ENCODE peak calls at places on chromosomes 1 and 21, in four cellular contexts. Z, R, F and E are unnamed samples.

GRCh38 chr1:16236495-16237342 is at the start of gene CPLANE2:
- DNase-seq in F (peak), R (peak), Z (peak), E (peak)

GRCh38 chr1:194387531-194387930 is 1201.1 kb upstream of the B3GALT2 start:
- DNase-seq in R (no peak), F (no peak), Z (no peak), E (no peak)

GRCh38 chr1:180502361-180503273 is at the start of gene ACBD6:
- DNase-seq in Z (peak), F (peak), R (peak), E (peak)

GRCh38 chr21:44988607-44989537 is 49.0 kb downstream of the SLX9 start:
- DNase-seq in F (no peak), R (no peak), Z (no peak), E (no peak)

GRCh38 chr21:23522750-23523149 is 2084.5 kb downstream of the MRPL39 start:
- DNase-seq in R (no peak), Z (no peak), F (no peak), E (no peak)

GRCh38 chr1:161073474-161074121 is 3.9 kb upstream of the ARHGAP30 start:
- DNase-seq in Z (no peak), R (no peak), F (no peak), E (no peak)

GRCh38 chr1:6775644-6776043 is 9.6 kb upstream of the CAMTA1 start:
- DNase-seq in R (no peak), Z (no peak), F (no peak), E (no peak)

GRCh38 chr21:42195378-42196031 is 23.4 kb upstream of the ABCG1 start:
- DNase-seq in Z (no peak), R (peak), F (no peak), E (peak)

GRCh38 chr1:15703562-15703961 is 19.4 kb downstream of the PLEKHM2 start:
- DNase-seq in R (peak), F (no peak), Z (no peak), E (peak)

GRCh38 chr1:28577738-28578536 is 14.1 kb upstream of the RAB42 start:
- DNase-seq in Z (no peak), F (no peak), R (no peak), E (no peak)

GRCh38 chr1:18229620-18230019 is 122.0 kb downstream of the IGSF21 start:
- DNase-seq in F (no peak), Z (no peak), R (no peak), E (no peak)

GRCh38 chr1:25576459-25577150 is 33.2 kb downstream of the LDLRAP1 start:
- DNase-seq in Z (no peak), R (no peak), F (no peak), E (no peak)

GRCh38 chr1:36911631-36912364 is 122.5 kb downstream of the GRIK3 start:
- DNase-seq in F (no peak), Z (no peak), R (no peak), E (no peak)

GRCh38 chr1:6235302-6235680 is 473 bp downstream of the ICMT start:
- DNase-seq in Z (no peak), F (no peak), R (no peak), E (no peak)

GRCh38 chr1:43558346-43558841 is 27.7 kb downstream of the PTPRF start:
- DNase-seq in R (peak), Z (no peak), F (no peak), E (peak)

GRCh38 chr1:90721210-90722194 is 4.4 kb upstream of the BARHL2 start:
- DNase-seq in F (no peak), R (peak), Z (peak), E (peak)

GRCh38 chr1:201506573-201507567 is at the start of gene CSRP1:
- DNase-seq in F (no peak), R (peak), Z (no peak), E (peak)

GRCh38 chr1:8345621-8346415 is 27.9 kb downstream of the SLC45A1 start:
- DNase-seq in F (no peak), R (no peak), Z (no peak), E (no peak)

GRCh38 chr1:55214214-55214902 is 806 bp downstream of the USP24 start:
- DNase-seq in Z (peak), R (no peak), F (peak), E (peak)

GRCh38 chr1:227542153-227543120 is 20.9 kb upstream of the ZNF678 start:
- DNase-seq in R (peak), Z (peak), F (peak), E (peak)
- H2BK5ac ChIP-seq in R (no peak), Z (no peak), F (no peak), E (no peak)

GRCh38 chr1:164558461-164559341 is at the start of gene PBX1:
- DNase-seq in Z (peak), F (peak), R (peak), E (peak)
- H2BK5ac ChIP-seq in Z (peak), F (peak), R (peak), E (peak)

GRCh38 chr1:199682081-199682480 is 345.4 kb upstream of the NR5A2 start:
- DNase-seq in Z (no peak), R (no peak), F (no peak), E (no peak)
- H2BK5ac ChIP-seq in Z (no peak), R (no peak), F (no peak), E (no peak)

GRCh38 chr1:110768595-110768994 is 93.9 kb upstream of the KCNA3 start:
- DNase-seq in F (no peak), R (no peak), Z (no peak), E (no peak)

GRCh38 chr1:110770832-110771231 is 96.1 kb upstream of the KCNA3 start:
- DNase-seq in F (no peak), Z (no peak), R (no peak), E (no peak)

GRCh38 chr1:110774398-110774797 is 98.5 kb upstream of the CD53 start:
- DNase-seq in Z (no peak), R (no peak), F (no peak), E (no peak)

GRCh38 chr1:110773813-110774212 is 99.1 kb upstream of the KCNA3 start:
- DNase-seq in Z (no peak), R (no peak), F (no peak), E (no peak)

GRCh38 chr1:110771245-110772022 is 96.7 kb upstream of the KCNA3 start:
- DNase-seq in F (no peak), Z (no peak), R (no peak), E (no peak)
- H2BK5ac ChIP-seq in F (no peak), Z (no peak), R (no peak), E (no peak)